ENCODE peak calls at places on chromosomes 7 and 10, in ten cellular contexts. S, V, B, O, Q, G, T, Z, M and H are unnamed samples.

GRCh38 chr10:27355918-27356573 is 115.4 kb upstream of the ACBD5 start:
- DNase-seq in S (no peak), V (no peak), B (no peak), O (no peak), Q (no peak), G (peak), T (no peak), Z (no peak), M (no peak), H (no peak)

GRCh38 chr10:14648042-14648765 is 126.5 kb downstream of the FAM107B start:
- DNase-seq in S (peak), V (peak), B (peak), O (peak), Q (peak), G (peak), T (peak), Z (peak), M (no peak), H (peak)

GRCh38 chr7:138890782-138891445 is 90.3 kb downstream of the KIAA1549 start:
- DNase-seq in S (peak), V (no peak), B (no peak), O (no peak), Q (peak), G (no peak), T (no peak), Z (peak), M (peak), H (no peak)

GRCh38 chr10:128994598-128995143 is 472.4 kb upstream of the MGMT start:
- DNase-seq in S (no peak), V (no peak), B (no peak), O (no peak), Q (no peak), G (no peak), T (no peak), Z (no peak), M (no peak), H (no peak)

GRCh38 chr7:151001546-151001945 is 10.7 kb downstream of the NOS3 start:
- DNase-seq in S (no peak), V (no peak), B (no peak), O (no peak), Q (no peak), G (no peak), T (no peak), Z (no peak), M (no peak), H (no peak)

GRCh38 chr7:45709168-45710034 is 135.2 kb downstream of the ADCY1 start:
- DNase-seq in S (peak), V (no peak), B (no peak), O (no peak), Q (peak), G (no peak), T (no peak), Z (no peak), M (no peak), H (no peak)

GRCh38 chr10:18044976-18045720 is 93.4 kb downstream of the SLC39A12 start:
- DNase-seq in S (peak), V (no peak), B (no peak), O (peak), Q (no peak), G (peak), T (no peak), Z (no peak), M (no peak), H (no peak)

GRCh38 chr10:13939391-13939790 is 352.6 kb downstream of the PRPF18 start:
- DNase-seq in S (no peak), V (no peak), B (no peak), O (peak), Q (no peak), G (no peak), T (no peak), Z (no peak), M (no peak), H (no peak)

GRCh38 chr7:159098424-159098786 is 46.3 kb downstream of the VIPR2 start:
- DNase-seq in S (no peak), V (no peak), B (no peak), O (no peak), Q (no peak), G (no peak), T (no peak), Z (no peak), M (no peak), H (no peak)

GRCh38 chr7:121504478-121504877 is 108.4 kb upstream of the FAM3C start:
- DNase-seq in S (peak), V (no peak), B (no peak), O (peak), Q (peak), G (no peak), T (peak), Z (no peak), M (peak), H (peak)

GRCh38 chr7:134434701-134435100 is 24.2 kb downstream of the AKR1B1 start:
- DNase-seq in S (no peak), V (no peak), B (no peak), O (no peak), Q (no peak), G (no peak), T (no peak), Z (no peak), M (no peak), H (no peak)

DNA sequence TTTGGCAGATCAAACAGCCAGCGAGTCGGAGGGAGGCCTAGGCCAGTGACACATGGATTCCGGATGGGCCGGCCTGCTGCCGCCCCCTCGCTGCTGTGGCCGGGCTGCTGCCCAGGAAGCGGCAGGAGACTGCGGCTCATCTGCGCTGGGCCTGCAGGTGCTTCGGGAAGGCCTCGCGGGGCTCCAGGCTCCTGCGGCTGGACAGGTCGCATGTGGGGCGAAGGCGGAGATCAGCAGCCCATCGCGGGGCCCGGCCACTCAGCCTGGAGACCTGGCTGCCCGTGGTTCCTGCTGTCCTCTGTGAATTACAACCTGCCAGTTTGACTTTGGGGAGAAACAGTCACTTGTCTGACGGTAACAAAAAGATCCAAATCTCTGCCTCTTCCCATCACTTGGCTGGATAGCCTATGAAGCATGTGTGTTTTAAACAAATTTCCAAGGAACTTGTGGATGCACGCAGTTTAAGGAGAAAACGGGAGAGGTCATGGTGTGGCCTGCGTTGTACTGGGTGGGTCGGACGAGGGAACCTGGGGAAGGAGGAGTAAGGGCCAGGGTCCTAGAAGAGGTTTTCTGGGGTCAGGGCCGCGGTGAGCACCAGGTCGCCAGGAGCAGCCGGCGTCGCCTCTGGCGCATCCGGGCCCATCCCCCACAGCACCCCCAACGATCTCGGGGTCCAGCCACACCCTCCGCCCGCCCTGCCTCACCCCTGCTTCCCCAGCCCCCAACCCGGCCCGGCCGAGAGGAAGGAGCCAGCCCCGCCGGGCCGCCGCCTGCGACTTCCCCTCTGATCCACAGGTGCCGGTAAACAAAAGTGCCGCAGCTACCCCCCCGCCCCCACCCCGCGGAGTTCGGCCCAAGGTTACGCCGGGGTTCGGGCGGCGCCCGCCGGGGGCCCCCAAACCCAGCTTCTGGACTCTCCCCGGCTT is 1.6 kb downstream of the SPOCK2 start:
- DNase-seq in S (no peak), V (no peak), B (peak), O (no peak), Q (no peak), G (peak), T (no peak), Z (no peak), M (no peak), H (no peak)
- H3K4me3 ChIP-seq in S (no peak), V (peak), B (peak), O (no peak), Q (no peak), G (peak), T (no peak), Z (peak), M (no peak), H (peak)

DNA sequence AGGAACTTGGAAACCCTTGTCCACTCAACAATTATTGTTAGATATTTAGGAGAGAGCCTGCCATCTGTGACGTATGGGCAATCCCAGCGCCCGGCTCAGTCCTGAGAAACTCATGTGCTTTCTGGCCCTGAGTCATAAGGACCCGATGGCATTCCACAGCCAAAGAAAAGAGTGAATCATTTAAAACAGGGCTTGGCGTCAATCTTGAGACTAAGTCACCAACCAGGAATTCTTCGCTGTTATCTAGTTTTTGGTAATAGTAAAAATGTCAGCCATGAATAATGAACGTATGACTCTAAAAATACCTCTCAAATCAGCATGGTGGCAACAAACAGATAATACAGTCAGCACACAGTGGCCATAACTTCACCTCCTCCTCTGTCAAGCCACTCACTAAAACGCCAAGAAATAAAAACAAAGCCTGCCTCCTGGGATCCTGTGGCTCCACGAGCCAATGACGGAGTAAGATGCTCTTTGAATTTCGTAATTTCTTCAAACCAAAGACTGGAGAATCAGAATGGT is 140.8 kb downstream of the ADAM12 start:
- DNase-seq in S (peak), V (no peak), B (no peak), O (peak), Q (peak), G (no peak), T (peak), Z (no peak), M (peak), H (peak)
- TF ChIP-seq CTCF in S (no peak), V (no peak), B (no peak), O (no peak), Q (no peak), G (no peak), T (no peak), Z (no peak), M (no peak), H (no peak)

GRCh38 chr7:8177109-8177933 is 84.6 kb downstream of the ICA1 start:
- DNase-seq in S (no peak), V (no peak), B (peak), O (no peak), Q (no peak), G (no peak), T (no peak), Z (no peak), M (no peak), H (no peak)
- H3K4me3 ChIP-seq in S (no peak), V (no peak), B (peak), O (no peak), Q (no peak), G (no peak), T (no peak), Z (no peak), M (no peak), H (no peak)

DNA sequence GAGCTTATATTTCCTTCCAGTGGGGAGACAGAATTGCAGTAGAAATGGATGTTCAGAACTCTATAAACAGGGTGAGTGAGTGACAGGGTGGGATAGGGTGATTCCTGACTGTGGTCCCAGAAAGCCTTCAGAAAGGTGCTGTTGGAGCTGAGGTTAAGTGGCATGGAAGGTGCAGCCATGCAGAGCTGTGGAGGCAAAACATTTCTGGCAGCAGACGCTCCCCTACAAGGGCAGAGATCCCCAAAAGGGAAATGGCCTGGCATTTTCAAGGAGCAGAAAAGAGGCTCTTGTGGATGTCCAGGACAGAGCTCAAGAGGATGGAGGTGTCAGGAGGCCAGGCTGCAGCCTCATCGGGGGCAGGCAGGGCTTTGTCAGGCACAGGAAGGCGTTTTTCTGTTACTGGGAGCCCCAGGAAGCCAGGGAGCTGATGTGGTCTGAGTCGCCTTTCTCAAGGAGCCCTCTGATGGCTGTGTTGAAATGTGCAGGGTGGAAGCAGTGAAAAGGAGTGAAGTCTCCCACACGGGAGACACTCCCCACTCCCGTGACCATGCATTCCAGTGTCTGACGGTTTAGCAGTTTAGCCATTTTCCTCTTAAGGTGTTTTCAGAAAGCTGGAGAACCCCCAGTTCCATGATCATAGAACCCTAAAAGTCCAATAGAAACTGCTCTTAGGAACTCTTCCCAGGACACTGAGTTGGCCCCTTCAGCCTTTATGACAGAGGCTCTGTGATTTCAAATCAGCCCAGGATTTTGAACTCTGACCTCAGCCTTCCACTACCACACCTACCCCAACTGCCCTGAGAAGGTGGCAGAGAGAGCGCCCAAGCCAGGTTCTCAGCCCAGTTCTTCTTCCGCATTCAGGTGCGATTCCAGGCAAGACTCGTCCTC is 96.2 kb downstream of the C10orf105 start:
- DNase-seq in S (peak), V (no peak), B (peak), O (no peak), Q (no peak), G (peak), T (peak), Z (no peak), M (peak), H (no peak)
- TF ChIP-seq CTCF in S (peak), V (peak), B (peak), O (peak), Q (peak), G (peak), T (no peak), Z (peak), M (peak), H (peak)

DNA sequence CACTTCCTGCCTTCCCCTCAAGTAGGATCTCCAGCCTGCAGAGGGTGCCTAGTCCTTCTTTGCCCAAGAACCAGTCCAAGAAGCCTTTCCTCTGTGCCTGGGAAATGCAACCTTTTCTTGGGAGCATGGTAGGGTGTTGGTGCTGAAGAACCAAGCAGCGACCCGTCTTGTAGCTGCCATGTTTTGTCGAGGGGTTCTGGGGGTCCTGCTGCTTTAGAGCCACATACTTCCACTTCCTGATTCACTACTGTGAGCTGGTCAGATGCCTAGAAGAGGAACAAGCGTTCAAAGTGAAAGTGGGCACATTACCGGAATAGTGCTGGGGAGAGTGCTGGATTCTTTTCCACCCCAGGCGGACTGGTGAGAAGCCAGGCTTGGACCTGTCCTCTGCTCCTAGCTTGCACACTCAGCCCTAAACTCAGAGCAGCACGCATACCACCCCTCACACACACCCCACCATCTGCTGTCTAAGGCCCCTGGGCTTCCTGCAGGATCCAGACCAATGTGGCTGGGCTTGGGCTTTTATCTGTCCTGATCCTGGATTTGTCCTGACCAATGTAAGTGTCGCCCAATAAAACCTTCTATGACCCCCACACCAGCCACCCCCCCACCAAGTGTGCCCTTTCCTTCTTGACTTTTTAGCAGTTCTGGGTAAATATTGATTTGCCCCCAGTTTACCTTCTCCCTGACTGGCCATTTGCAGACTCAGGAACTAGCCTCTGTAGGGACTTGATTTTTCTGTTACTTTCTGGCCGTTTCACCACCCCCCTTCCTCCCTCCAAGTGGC is 1.5 kb upstream of the HOXA13 start:
- DNase-seq in S (peak), V (no peak), B (peak), O (no peak), Q (no peak), G (no peak), T (no peak), Z (no peak), M (no peak), H (no peak)
- H3K4me3 ChIP-seq in S (peak), V (no peak), B (peak), O (no peak), Q (peak), G (peak), T (no peak), Z (no peak), M (no peak), H (no peak)

DNA sequence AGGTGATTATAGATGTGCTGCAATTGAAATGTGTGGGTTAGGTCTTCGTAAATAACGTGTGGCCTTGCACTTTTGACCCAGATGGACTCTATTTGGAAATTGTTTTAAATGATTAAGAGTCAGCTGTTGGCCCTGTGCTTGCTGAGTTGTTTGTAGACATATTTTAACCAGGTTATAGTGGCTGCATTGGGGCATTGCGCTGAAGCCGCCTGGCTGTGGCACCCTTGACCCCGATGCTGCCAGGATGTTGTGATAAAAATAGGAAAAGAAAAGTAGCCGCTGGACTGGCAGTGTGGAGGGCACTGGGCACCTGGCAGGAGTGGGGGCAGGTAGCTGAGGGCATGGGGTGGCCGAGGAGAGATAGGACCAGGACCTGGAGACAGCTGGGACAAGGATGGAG is 13.4 kb downstream of the LRRC27 start:
- DNase-seq in S (no peak), V (no peak), B (no peak), O (no peak), Q (no peak), G (no peak), T (no peak), Z (no peak), M (no peak), H (no peak)
- TF ChIP-seq CTCF in S (no peak), V (no peak), B (no peak), O (no peak), Q (no peak), G (no peak), T (no peak), Z (no peak), M (no peak), H (no peak)

GRCh38 chr10:124523886-124524285 is 62.3 kb downstream of the LHPP start:
- DNase-seq in S (peak), V (no peak), B (no peak), O (no peak), Q (no peak), G (no peak), T (no peak), Z (no peak), M (no peak), H (no peak)

GRCh38 chr10:124522131-124522902 is 60.7 kb downstream of the LHPP start:
- DNase-seq in S (no peak), V (no peak), B (no peak), O (no peak), Q (no peak), G (no peak), T (no peak), Z (no peak), M (no peak), H (no peak)

GRCh38 chr10:124524991-124525653 is 63.5 kb downstream of the LHPP start:
- DNase-seq in S (peak), V (no peak), B (no peak), O (no peak), Q (peak), G (no peak), T (peak), Z (no peak), M (peak), H (no peak)

GRCh38 chr10:124522903-124523260 is 61.3 kb downstream of the LHPP start:
- DNase-seq in S (peak), V (no peak), B (no peak), O (no peak), Q (no peak), G (no peak), T (no peak), Z (no peak), M (no peak), H (no peak)

DNA sequence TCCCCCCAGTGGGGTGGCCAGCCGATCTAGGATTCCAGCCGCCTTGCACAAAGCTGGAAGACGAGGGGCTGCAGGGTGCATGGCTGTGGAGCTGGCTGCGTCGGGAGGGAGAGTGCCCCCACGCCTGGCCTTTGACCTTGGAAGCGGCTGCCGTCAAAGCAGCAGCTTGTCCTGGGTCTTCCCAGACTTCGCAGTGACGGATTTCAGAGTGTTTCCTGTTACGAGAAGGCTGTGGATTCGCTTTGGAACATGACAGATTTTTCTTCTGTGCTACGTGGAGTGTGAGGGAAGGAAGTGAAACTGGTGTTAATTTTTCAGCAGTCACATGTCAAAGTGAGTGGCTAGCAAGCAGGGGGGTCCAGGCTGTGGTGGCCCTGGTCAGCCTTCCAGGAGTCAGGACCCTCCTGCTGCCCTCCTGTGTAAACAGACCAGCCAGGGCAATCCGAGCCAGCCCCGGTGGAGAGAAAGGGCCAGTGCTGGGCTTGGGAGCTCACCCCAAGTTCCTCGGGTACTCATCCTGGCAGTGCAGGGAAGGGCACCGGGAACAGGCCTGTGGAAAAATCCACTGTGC is 61.8 kb downstream of the LHPP start:
- DNase-seq in S (peak), V (no peak), B (peak), O (no peak), Q (no peak), G (no peak), T (no peak), Z (no peak), M (no peak), H (no peak)
- H3K4me3 ChIP-seq in S (peak), V (peak), B (no peak), O (no peak), Q (no peak), G (no peak), T (no peak), Z (peak), M (no peak), H (no peak)